ENCODE peak calls at places on chromosomes 6 and 20, in seven cellular contexts. One of them, this sample, is unnamed.

GRCh38 chr6:39051399-39052122 is 3.0 kb downstream of the GLP1R start:
- DNase-seq in esophagus squamous epithelium: no peak
- DNase-seq in uterus: no peak
- DNase-seq in A549: no peak
- DNase-seq in heart right ventricle: no peak
- DNase-seq in heart left ventricle: no peak
- DNase-seq in left lung: no peak
- DNase-seq in this sample: no peak

GRCh38 chr6:144353871-144354314 is 68.8 kb downstream of the UTRN start:
- DNase-seq in heart right ventricle: no peak
- DNase-seq in left lung: no peak
- DNase-seq in uterus: no peak
- DNase-seq in esophagus squamous epithelium: no peak
- DNase-seq in heart left ventricle: no peak
- DNase-seq in A549: no peak
- DNase-seq in this sample: no peak

GRCh38 chr20:50521221-50521642 is 11.0 kb downstream of the PTPN1 start:
- DNase-seq in heart right ventricle: no peak
- DNase-seq in heart left ventricle: no peak
- DNase-seq in uterus: no peak
- DNase-seq in esophagus squamous epithelium: no peak
- DNase-seq in A549: no peak
- DNase-seq in left lung: no peak
- DNase-seq in this sample: no peak

GRCh38 chr20:54872440-54872839 is 397.0 kb downstream of the DOK5 start:
- DNase-seq in uterus: no peak
- DNase-seq in heart right ventricle: no peak
- DNase-seq in heart left ventricle: no peak
- DNase-seq in esophagus squamous epithelium: no peak
- DNase-seq in left lung: no peak
- DNase-seq in A549: no peak
- DNase-seq in this sample: no peak

GRCh38 chr20:38940644-38941043 is 14.4 kb downstream of the FAM83D start:
- DNase-seq in A549: no peak
- DNase-seq in esophagus squamous epithelium: no peak
- DNase-seq in uterus: no peak
- DNase-seq in left lung: no peak
- DNase-seq in heart right ventricle: no peak
- DNase-seq in heart left ventricle: no peak
- DNase-seq in this sample: no peak

GRCh38 chr20:48294196-48294595 is 508.9 kb upstream of the SULF2 start:
- DNase-seq in heart right ventricle: no peak
- DNase-seq in heart left ventricle: no peak
- DNase-seq in esophagus squamous epithelium: no peak
- DNase-seq in left lung: no peak
- DNase-seq in A549: no peak
- DNase-seq in uterus: no peak
- DNase-seq in this sample: peak

GRCh38 chr6:10559492-10560150 is 38.5 kb downstream of the GCNT2 start:
- DNase-seq in heart right ventricle: no peak
- DNase-seq in A549: no peak
- DNase-seq in heart left ventricle: no peak
- DNase-seq in esophagus squamous epithelium: no peak
- DNase-seq in uterus: no peak
- DNase-seq in left lung: no peak
- DNase-seq in this sample: no peak

GRCh38 chr20:51456511-51457280 is 85.8 kb downstream of the NFATC2 start:
- DNase-seq in left lung: peak
- DNase-seq in uterus: peak
- DNase-seq in heart left ventricle: peak
- DNase-seq in A549: peak
- DNase-seq in esophagus squamous epithelium: peak
- DNase-seq in heart right ventricle: peak
- DNase-seq in this sample: no peak

GRCh38 chr6:89792881-89793280 is 26.7 kb downstream of the MDN1 start:
- DNase-seq in esophagus squamous epithelium: no peak
- DNase-seq in heart right ventricle: no peak
- DNase-seq in left lung: no peak
- DNase-seq in A549: peak
- DNase-seq in heart left ventricle: no peak
- DNase-seq in uterus: no peak
- DNase-seq in this sample: peak

GRCh38 chr6:125574604-125575003 is 174.8 kb upstream of the HEY2 start:
- DNase-seq in A549: no peak
- DNase-seq in heart left ventricle: no peak
- DNase-seq in left lung: no peak
- DNase-seq in esophagus squamous epithelium: no peak
- DNase-seq in heart right ventricle: no peak
- DNase-seq in uterus: no peak
- DNase-seq in this sample: no peak

GRCh38 chr6:32885698-32886286 is 31.8 kb downstream of the PSMB9 start:
- DNase-seq in uterus: no peak
- DNase-seq in heart right ventricle: no peak
- DNase-seq in left lung: no peak
- DNase-seq in A549: peak
- DNase-seq in heart left ventricle: no peak
- DNase-seq in esophagus squamous epithelium: no peak
- DNase-seq in this sample: peak

GRCh38 chr20:32439132-32439829 is 81.2 kb downstream of the ASXL1 start:
- DNase-seq in A549: no peak
- DNase-seq in heart left ventricle: no peak
- DNase-seq in uterus: no peak
- DNase-seq in left lung: no peak
- DNase-seq in heart right ventricle: no peak
- DNase-seq in esophagus squamous epithelium: no peak
- DNase-seq in this sample: no peak

GRCh38 chr20:50534567-50534966 is 24.4 kb downstream of the PTPN1 start:
- DNase-seq in A549: no peak
- DNase-seq in uterus: no peak
- DNase-seq in heart left ventricle: no peak
- DNase-seq in left lung: no peak
- DNase-seq in esophagus squamous epithelium: no peak
- DNase-seq in heart right ventricle: no peak
- DNase-seq in this sample: no peak

GRCh38 chr6:157019733-157020132 is 242.6 kb downstream of the ARID1B start:
- DNase-seq in A549: no peak
- DNase-seq in left lung: no peak
- DNase-seq in uterus: no peak
- DNase-seq in heart left ventricle: no peak
- DNase-seq in esophagus squamous epithelium: no peak
- DNase-seq in heart right ventricle: no peak
- DNase-seq in this sample: peak

GRCh38 chr6:18206591-18206990 is 51.4 kb downstream of the KDM1B start:
- DNase-seq in esophagus squamous epithelium: no peak
- DNase-seq in heart right ventricle: no peak
- DNase-seq in uterus: no peak
- DNase-seq in heart left ventricle: no peak
- DNase-seq in left lung: no peak
- DNase-seq in A549: no peak
- DNase-seq in this sample: no peak

GRCh38 chr20:17808357-17808756 is 108.6 kb downstream of the BANF2 start:
- DNase-seq in heart left ventricle: no peak
- DNase-seq in A549: no peak
- DNase-seq in left lung: peak
- DNase-seq in heart right ventricle: peak
- DNase-seq in uterus: peak
- DNase-seq in esophagus squamous epithelium: no peak
- DNase-seq in this sample: no peak

GRCh38 chr6:38137609-38138008 is 318.1 kb downstream of the ZFAND3 start:
- DNase-seq in uterus: no peak
- DNase-seq in A549: no peak
- DNase-seq in heart left ventricle: no peak
- DNase-seq in left lung: no peak
- DNase-seq in heart right ventricle: no peak
- DNase-seq in esophagus squamous epithelium: no peak
- DNase-seq in this sample: no peak

GRCh38 chr20:9608639-9609440 is 94.5 kb downstream of the LAMP5 start:
- DNase-seq in heart left ventricle: no peak
- DNase-seq in uterus: no peak
- DNase-seq in heart right ventricle: no peak
- DNase-seq in esophagus squamous epithelium: no peak
- DNase-seq in left lung: no peak
- DNase-seq in A549: no peak
- DNase-seq in this sample: no peak

GRCh38 chr6:35359346-35359743 is 17.0 kb downstream of the PPARD start:
- DNase-seq in uterus: no peak
- DNase-seq in esophagus squamous epithelium: no peak
- DNase-seq in heart left ventricle: no peak
- DNase-seq in left lung: no peak
- DNase-seq in heart right ventricle: no peak
- DNase-seq in A549: no peak
- DNase-seq in this sample: no peak
- H3K27ac ChIP-seq in uterus: no peak
- H3K27ac ChIP-seq in esophagus squamous epithelium: no peak
- H3K27ac ChIP-seq in heart left ventricle: peak
- H3K27ac ChIP-seq in left lung: no peak
- H3K27ac ChIP-seq in heart right ventricle: peak
- H3K27ac ChIP-seq in A549: no peak
- H3K27ac ChIP-seq in this sample: no peak

GRCh38 chr6:155150967-155151671 is 112.7 kb upstream of the CLDN20 start:
- DNase-seq in A549: no peak
- DNase-seq in esophagus squamous epithelium: no peak
- DNase-seq in left lung: no peak
- DNase-seq in heart right ventricle: no peak
- DNase-seq in heart left ventricle: no peak
- DNase-seq in uterus: no peak
- DNase-seq in this sample: no peak

GRCh38 chr6:155154158-155154830 is 109.5 kb upstream of the CLDN20 start:
- DNase-seq in esophagus squamous epithelium: no peak
- DNase-seq in heart left ventricle: no peak
- DNase-seq in heart right ventricle: no peak
- DNase-seq in uterus: peak
- DNase-seq in A549: no peak
- DNase-seq in left lung: no peak
- DNase-seq in this sample: no peak

GRCh38 chr6:155147958-155148663 is 115.7 kb upstream of the CLDN20 start:
- DNase-seq in heart right ventricle: no peak
- DNase-seq in uterus: no peak
- DNase-seq in heart left ventricle: no peak
- DNase-seq in esophagus squamous epithelium: no peak
- DNase-seq in left lung: no peak
- DNase-seq in A549: no peak
- DNase-seq in this sample: no peak

GRCh38 chr6:155155787-155156447 is 107.9 kb upstream of the CLDN20 start:
- DNase-seq in esophagus squamous epithelium: no peak
- DNase-seq in uterus: no peak
- DNase-seq in heart right ventricle: no peak
- DNase-seq in heart left ventricle: no peak
- DNase-seq in left lung: no peak
- DNase-seq in A549: no peak
- DNase-seq in this sample: no peak

GRCh38 chr6:155152211-155153076 is 111.4 kb upstream of the CLDN20 start:
- DNase-seq in heart left ventricle: no peak
- DNase-seq in left lung: no peak
- DNase-seq in esophagus squamous epithelium: no peak
- DNase-seq in uterus: no peak
- DNase-seq in heart right ventricle: no peak
- DNase-seq in A549: no peak
- DNase-seq in this sample: peak
- TF ChIP-seq CTCF in heart left ventricle: no peak
- TF ChIP-seq CTCF in left lung: no peak
- TF ChIP-seq CTCF in esophagus squamous epithelium: no peak
- TF ChIP-seq CTCF in uterus: no peak
- TF ChIP-seq CTCF in heart right ventricle: no peak
- TF ChIP-seq CTCF in A549: no peak
- TF ChIP-seq CTCF in this sample: peak

GRCh38 chr6:169491482-169491881 is 210.3 kb downstream of the WDR27 start:
- DNase-seq in left lung: no peak
- DNase-seq in A549: no peak
- DNase-seq in esophagus squamous epithelium: no peak
- DNase-seq in heart right ventricle: no peak
- DNase-seq in uterus: no peak
- DNase-seq in heart left ventricle: no peak
- DNase-seq in this sample: no peak

GRCh38 chr6:169490409-169490708 is 211.5 kb downstream of the WDR27 start:
- DNase-seq in esophagus squamous epithelium: no peak
- DNase-seq in heart right ventricle: no peak
- DNase-seq in heart left ventricle: no peak
- DNase-seq in uterus: no peak
- DNase-seq in left lung: no peak
- DNase-seq in A549: no peak
- DNase-seq in this sample: no peak

GRCh38 chr6:169490830-169491229 is 211.0 kb downstream of the WDR27 start:
- DNase-seq in A549: no peak
- DNase-seq in left lung: no peak
- DNase-seq in heart right ventricle: no peak
- DNase-seq in esophagus squamous epithelium: no peak
- DNase-seq in uterus: no peak
- DNase-seq in heart left ventricle: no peak
- DNase-seq in this sample: no peak

GRCh38 chr6:169487579-169488205 is 214.1 kb downstream of the WDR27 start:
- DNase-seq in esophagus squamous epithelium: no peak
- DNase-seq in heart left ventricle: no peak
- DNase-seq in uterus: no peak
- DNase-seq in heart right ventricle: no peak
- DNase-seq in A549: no peak
- DNase-seq in left lung: no peak
- DNase-seq in this sample: no peak

GRCh38 chr6:169489642-169490408 is 212.0 kb downstream of the WDR27 start:
- DNase-seq in uterus: no peak
- DNase-seq in heart left ventricle: no peak
- DNase-seq in left lung: no peak
- DNase-seq in heart right ventricle: no peak
- DNase-seq in esophagus squamous epithelium: no peak
- DNase-seq in A549: no peak
- DNase-seq in this sample: no peak
- H3K27ac ChIP-seq in uterus: peak
- H3K27ac ChIP-seq in heart left ventricle: no peak
- H3K27ac ChIP-seq in left lung: peak
- H3K27ac ChIP-seq in heart right ventricle: peak
- H3K27ac ChIP-seq in esophagus squamous epithelium: peak
- H3K27ac ChIP-seq in A549: no peak
- H3K27ac ChIP-seq in this sample: no peak

GRCh38 chr20:25467441-25467840 is 60.0 kb downstream of the GINS1 start:
- DNase-seq in uterus: no peak
- DNase-seq in A549: no peak
- DNase-seq in heart left ventricle: no peak
- DNase-seq in heart right ventricle: no peak
- DNase-seq in esophagus squamous epithelium: no peak
- DNase-seq in left lung: no peak
- DNase-seq in this sample: no peak

GRCh38 chr20:25469558-25469957 is 62.1 kb downstream of the GINS1 start:
- DNase-seq in left lung: no peak
- DNase-seq in esophagus squamous epithelium: no peak
- DNase-seq in A549: no peak
- DNase-seq in heart left ventricle: no peak
- DNase-seq in heart right ventricle: no peak
- DNase-seq in uterus: no peak
- DNase-seq in this sample: no peak

GRCh38 chr20:25468126-25469075 is 60.9 kb downstream of the GINS1 start:
- DNase-seq in heart right ventricle: no peak
- DNase-seq in A549: no peak
- DNase-seq in heart left ventricle: no peak
- DNase-seq in uterus: no peak
- DNase-seq in esophagus squamous epithelium: no peak
- DNase-seq in left lung: no peak
- DNase-seq in this sample: no peak

GRCh38 chr20:25471020-25471419 is 63.5 kb downstream of the GINS1 start:
- DNase-seq in left lung: no peak
- DNase-seq in uterus: no peak
- DNase-seq in heart right ventricle: no peak
- DNase-seq in A549: no peak
- DNase-seq in heart left ventricle: no peak
- DNase-seq in esophagus squamous epithelium: no peak
- DNase-seq in this sample: no peak

GRCh38 chr20:25470045-25470444 is 62.6 kb downstream of the GINS1 start:
- DNase-seq in heart right ventricle: no peak
- DNase-seq in esophagus squamous epithelium: no peak
- DNase-seq in left lung: no peak
- DNase-seq in heart left ventricle: peak
- DNase-seq in A549: peak
- DNase-seq in uterus: no peak
- DNase-seq in this sample: peak
- TF ChIP-seq CTCF in heart right ventricle: peak
- TF ChIP-seq CTCF in esophagus squamous epithelium: peak
- TF ChIP-seq CTCF in left lung: no peak
- TF ChIP-seq CTCF in heart left ventricle: peak
- TF ChIP-seq CTCF in A549: peak
- TF ChIP-seq CTCF in uterus: no peak
- TF ChIP-seq CTCF in this sample: peak